ENCODE peak calls at places on chromosomes 13 and 19, in six cellular contexts. One of them, this sample, is unnamed.

GRCh38 chr19:42497492-42498226 is 30.6 kb downstream of the CEACAM1 start:
- DNase-seq in upper lobe of left lung: peak
- DNase-seq in endothelial cell: no peak
- DNase-seq in dermis microvascular lymphatic vessel endothelial cell: no peak
- DNase-seq in stimulated activated effector memory CD8-positive, alpha-beta T cell treated with anti-CD3 and anti-CD28 coated beads, Interleukin-12 subunit alpha, Interleukin-12 subunit beta, amount 100 ng/mL, for 72 hours: no peak
- DNase-seq in non-pigmented ciliary epithelial cell: no peak
- DNase-seq in this sample: no peak

GRCh38 chr13:20525601-20526544 is at the start of gene CRYL1:
- DNase-seq in upper lobe of left lung: peak
- DNase-seq in endothelial cell: peak
- DNase-seq in dermis microvascular lymphatic vessel endothelial cell: peak
- DNase-seq in stimulated activated effector memory CD8-positive, alpha-beta T cell treated with anti-CD3 and anti-CD28 coated beads, Interleukin-12 subunit alpha, Interleukin-12 subunit beta, amount 100 ng/mL, for 72 hours: peak
- DNase-seq in non-pigmented ciliary epithelial cell: no peak
- DNase-seq in this sample: peak

GRCh38 chr13:108095036-108095435 is 120.3 kb downstream of the LIG4 start:
- DNase-seq in upper lobe of left lung: no peak
- DNase-seq in endothelial cell: no peak
- DNase-seq in dermis microvascular lymphatic vessel endothelial cell: no peak
- DNase-seq in stimulated activated effector memory CD8-positive, alpha-beta T cell treated with anti-CD3 and anti-CD28 coated beads, Interleukin-12 subunit alpha, Interleukin-12 subunit beta, amount 100 ng/mL, for 72 hours: no peak
- DNase-seq in non-pigmented ciliary epithelial cell: no peak
- DNase-seq in this sample: no peak

GRCh38 chr13:47672245-47672975 is 328.7 kb downstream of the SUCLA2 start:
- DNase-seq in upper lobe of left lung: no peak
- DNase-seq in endothelial cell: no peak
- DNase-seq in dermis microvascular lymphatic vessel endothelial cell: no peak
- DNase-seq in stimulated activated effector memory CD8-positive, alpha-beta T cell treated with anti-CD3 and anti-CD28 coated beads, Interleukin-12 subunit alpha, Interleukin-12 subunit beta, amount 100 ng/mL, for 72 hours: no peak
- DNase-seq in non-pigmented ciliary epithelial cell: no peak
- DNase-seq in this sample: no peak

GRCh38 chr19:45442927-45443461 is 19.3 kb upstream of the ERCC1 start:
- DNase-seq in upper lobe of left lung: peak
- DNase-seq in endothelial cell: peak
- DNase-seq in dermis microvascular lymphatic vessel endothelial cell: no peak
- DNase-seq in stimulated activated effector memory CD8-positive, alpha-beta T cell treated with anti-CD3 and anti-CD28 coated beads, Interleukin-12 subunit alpha, Interleukin-12 subunit beta, amount 100 ng/mL, for 72 hours: no peak
- DNase-seq in non-pigmented ciliary epithelial cell: no peak
- DNase-seq in this sample: peak

GRCh38 chr13:39052944-39053343 is 14.7 kb downstream of the NHLRC3 start:
- DNase-seq in upper lobe of left lung: no peak
- DNase-seq in endothelial cell: no peak
- DNase-seq in dermis microvascular lymphatic vessel endothelial cell: no peak
- DNase-seq in stimulated activated effector memory CD8-positive, alpha-beta T cell treated with anti-CD3 and anti-CD28 coated beads, Interleukin-12 subunit alpha, Interleukin-12 subunit beta, amount 100 ng/mL, for 72 hours: no peak
- DNase-seq in non-pigmented ciliary epithelial cell: no peak
- DNase-seq in this sample: no peak

GRCh38 chr13:72820156-72820897 is 38.4 kb downstream of the PIBF1 start:
- DNase-seq in upper lobe of left lung: no peak
- DNase-seq in endothelial cell: no peak
- DNase-seq in dermis microvascular lymphatic vessel endothelial cell: no peak
- DNase-seq in stimulated activated effector memory CD8-positive, alpha-beta T cell treated with anti-CD3 and anti-CD28 coated beads, Interleukin-12 subunit alpha, Interleukin-12 subunit beta, amount 100 ng/mL, for 72 hours: no peak
- DNase-seq in non-pigmented ciliary epithelial cell: peak
- DNase-seq in this sample: no peak

GRCh38 chr19:48962029-48962848 is 2.9 kb upstream of the FTL start:
- DNase-seq in upper lobe of left lung: peak
- DNase-seq in endothelial cell: no peak
- DNase-seq in dermis microvascular lymphatic vessel endothelial cell: no peak
- DNase-seq in stimulated activated effector memory CD8-positive, alpha-beta T cell treated with anti-CD3 and anti-CD28 coated beads, Interleukin-12 subunit alpha, Interleukin-12 subunit beta, amount 100 ng/mL, for 72 hours: no peak
- DNase-seq in non-pigmented ciliary epithelial cell: no peak
- DNase-seq in this sample: no peak

GRCh38 chr19:8373867-8374813 is 10.2 kb downstream of the ANGPTL4 start:
- DNase-seq in upper lobe of left lung: no peak
- DNase-seq in endothelial cell: no peak
- DNase-seq in dermis microvascular lymphatic vessel endothelial cell: no peak
- DNase-seq in stimulated activated effector memory CD8-positive, alpha-beta T cell treated with anti-CD3 and anti-CD28 coated beads, Interleukin-12 subunit alpha, Interleukin-12 subunit beta, amount 100 ng/mL, for 72 hours: no peak
- DNase-seq in non-pigmented ciliary epithelial cell: no peak
- DNase-seq in this sample: no peak

GRCh38 chr13:20579193-20579592 is 12.2 kb downstream of the IFT88 start:
- DNase-seq in upper lobe of left lung: no peak
- DNase-seq in endothelial cell: no peak
- DNase-seq in dermis microvascular lymphatic vessel endothelial cell: no peak
- DNase-seq in stimulated activated effector memory CD8-positive, alpha-beta T cell treated with anti-CD3 and anti-CD28 coated beads, Interleukin-12 subunit alpha, Interleukin-12 subunit beta, amount 100 ng/mL, for 72 hours: no peak
- DNase-seq in non-pigmented ciliary epithelial cell: no peak
- DNase-seq in this sample: no peak

GRCh38 chr13:106151056-106151699 is 384.3 kb downstream of the EFNB2 start:
- DNase-seq in upper lobe of left lung: no peak
- DNase-seq in endothelial cell: no peak
- DNase-seq in dermis microvascular lymphatic vessel endothelial cell: no peak
- DNase-seq in stimulated activated effector memory CD8-positive, alpha-beta T cell treated with anti-CD3 and anti-CD28 coated beads, Interleukin-12 subunit alpha, Interleukin-12 subunit beta, amount 100 ng/mL, for 72 hours: no peak
- DNase-seq in non-pigmented ciliary epithelial cell: peak
- DNase-seq in this sample: no peak

GRCh38 chr19:49056101-49056901 is 1.2 kb downstream of the CGB7 start:
- DNase-seq in upper lobe of left lung: peak
- DNase-seq in endothelial cell: peak
- DNase-seq in dermis microvascular lymphatic vessel endothelial cell: no peak
- DNase-seq in stimulated activated effector memory CD8-positive, alpha-beta T cell treated with anti-CD3 and anti-CD28 coated beads, Interleukin-12 subunit alpha, Interleukin-12 subunit beta, amount 100 ng/mL, for 72 hours: peak
- DNase-seq in non-pigmented ciliary epithelial cell: no peak
- DNase-seq in this sample: peak

GRCh38 chr13:30792257-30793000 is 57.1 kb downstream of the ALOX5AP start:
- DNase-seq in upper lobe of left lung: peak
- DNase-seq in endothelial cell: no peak
- DNase-seq in dermis microvascular lymphatic vessel endothelial cell: peak
- DNase-seq in stimulated activated effector memory CD8-positive, alpha-beta T cell treated with anti-CD3 and anti-CD28 coated beads, Interleukin-12 subunit alpha, Interleukin-12 subunit beta, amount 100 ng/mL, for 72 hours: no peak
- DNase-seq in non-pigmented ciliary epithelial cell: peak
- DNase-seq in this sample: no peak

GRCh38 chr19:8558325-8558724 is 18.9 kb downstream of the MYO1F start:
- DNase-seq in upper lobe of left lung: no peak
- DNase-seq in endothelial cell: no peak
- DNase-seq in dermis microvascular lymphatic vessel endothelial cell: no peak
- DNase-seq in stimulated activated effector memory CD8-positive, alpha-beta T cell treated with anti-CD3 and anti-CD28 coated beads, Interleukin-12 subunit alpha, Interleukin-12 subunit beta, amount 100 ng/mL, for 72 hours: no peak
- DNase-seq in non-pigmented ciliary epithelial cell: no peak
- DNase-seq in this sample: no peak

GRCh38 chr19:54356444-54357056 is 8.2 kb downstream of the LAIR1 start:
- DNase-seq in upper lobe of left lung: no peak
- DNase-seq in endothelial cell: no peak
- DNase-seq in dermis microvascular lymphatic vessel endothelial cell: no peak
- DNase-seq in stimulated activated effector memory CD8-positive, alpha-beta T cell treated with anti-CD3 and anti-CD28 coated beads, Interleukin-12 subunit alpha, Interleukin-12 subunit beta, amount 100 ng/mL, for 72 hours: no peak
- DNase-seq in non-pigmented ciliary epithelial cell: no peak
- DNase-seq in this sample: no peak

GRCh38 chr13:80571346-80572307 is 230.7 kb upstream of the SPRY2 start:
- DNase-seq in upper lobe of left lung: no peak
- DNase-seq in endothelial cell: no peak
- DNase-seq in dermis microvascular lymphatic vessel endothelial cell: no peak
- DNase-seq in stimulated activated effector memory CD8-positive, alpha-beta T cell treated with anti-CD3 and anti-CD28 coated beads, Interleukin-12 subunit alpha, Interleukin-12 subunit beta, amount 100 ng/mL, for 72 hours: no peak
- DNase-seq in non-pigmented ciliary epithelial cell: no peak
- DNase-seq in this sample: no peak

GRCh38 chr13:106078191-106078590 is 457.3 kb downstream of the EFNB2 start:
- DNase-seq in upper lobe of left lung: no peak
- DNase-seq in endothelial cell: no peak
- DNase-seq in dermis microvascular lymphatic vessel endothelial cell: no peak
- DNase-seq in stimulated activated effector memory CD8-positive, alpha-beta T cell treated with anti-CD3 and anti-CD28 coated beads, Interleukin-12 subunit alpha, Interleukin-12 subunit beta, amount 100 ng/mL, for 72 hours: no peak
- DNase-seq in non-pigmented ciliary epithelial cell: peak
- DNase-seq in this sample: no peak

GRCh38 chr19:2478756-2479555 is 3.0 kb downstream of the GADD45B start:
- DNase-seq in upper lobe of left lung: peak
- DNase-seq in endothelial cell: no peak
- DNase-seq in dermis microvascular lymphatic vessel endothelial cell: peak
- DNase-seq in stimulated activated effector memory CD8-positive, alpha-beta T cell treated with anti-CD3 and anti-CD28 coated beads, Interleukin-12 subunit alpha, Interleukin-12 subunit beta, amount 100 ng/mL, for 72 hours: peak
- DNase-seq in non-pigmented ciliary epithelial cell: no peak
- DNase-seq in this sample: no peak

GRCh38 chr13:96034662-96035061 is 18.5 kb downstream of the UGGT2 start:
- DNase-seq in upper lobe of left lung: no peak
- DNase-seq in endothelial cell: no peak
- DNase-seq in dermis microvascular lymphatic vessel endothelial cell: no peak
- DNase-seq in stimulated activated effector memory CD8-positive, alpha-beta T cell treated with anti-CD3 and anti-CD28 coated beads, Interleukin-12 subunit alpha, Interleukin-12 subunit beta, amount 100 ng/mL, for 72 hours: no peak
- DNase-seq in non-pigmented ciliary epithelial cell: no peak
- DNase-seq in this sample: no peak

GRCh38 chr19:35205733-35206323 is 22.7 kb downstream of the FAM187B start:
- DNase-seq in upper lobe of left lung: no peak
- DNase-seq in endothelial cell: no peak
- DNase-seq in dermis microvascular lymphatic vessel endothelial cell: no peak
- DNase-seq in stimulated activated effector memory CD8-positive, alpha-beta T cell treated with anti-CD3 and anti-CD28 coated beads, Interleukin-12 subunit alpha, Interleukin-12 subunit beta, amount 100 ng/mL, for 72 hours: no peak
- DNase-seq in non-pigmented ciliary epithelial cell: no peak
- DNase-seq in this sample: no peak

GRCh38 chr13:44273991-44274810 is 99.4 kb upstream of the SERP2 start:
- DNase-seq in upper lobe of left lung: no peak
- DNase-seq in endothelial cell: no peak
- DNase-seq in dermis microvascular lymphatic vessel endothelial cell: peak
- DNase-seq in stimulated activated effector memory CD8-positive, alpha-beta T cell treated with anti-CD3 and anti-CD28 coated beads, Interleukin-12 subunit alpha, Interleukin-12 subunit beta, amount 100 ng/mL, for 72 hours: no peak
- DNase-seq in non-pigmented ciliary epithelial cell: no peak
- DNase-seq in this sample: no peak

GRCh38 chr19:41886761-41887710 is 4.1 kb downstream of the ARHGEF1 start:
- DNase-seq in upper lobe of left lung: no peak
- DNase-seq in endothelial cell: no peak
- DNase-seq in dermis microvascular lymphatic vessel endothelial cell: no peak
- DNase-seq in stimulated activated effector memory CD8-positive, alpha-beta T cell treated with anti-CD3 and anti-CD28 coated beads, Interleukin-12 subunit alpha, Interleukin-12 subunit beta, amount 100 ng/mL, for 72 hours: peak
- DNase-seq in non-pigmented ciliary epithelial cell: no peak
- DNase-seq in this sample: no peak

GRCh38 chr19:7716762-7717161 is 14.8 kb upstream of the FCER2 start:
- DNase-seq in upper lobe of left lung: no peak
- DNase-seq in endothelial cell: no peak
- DNase-seq in dermis microvascular lymphatic vessel endothelial cell: no peak
- DNase-seq in stimulated activated effector memory CD8-positive, alpha-beta T cell treated with anti-CD3 and anti-CD28 coated beads, Interleukin-12 subunit alpha, Interleukin-12 subunit beta, amount 100 ng/mL, for 72 hours: no peak
- DNase-seq in non-pigmented ciliary epithelial cell: no peak
- DNase-seq in this sample: no peak

GRCh38 chr19:46296722-46297431 is at the start of gene HIF3A:
- DNase-seq in upper lobe of left lung: peak
- DNase-seq in endothelial cell: peak
- DNase-seq in dermis microvascular lymphatic vessel endothelial cell: no peak
- DNase-seq in stimulated activated effector memory CD8-positive, alpha-beta T cell treated with anti-CD3 and anti-CD28 coated beads, Interleukin-12 subunit alpha, Interleukin-12 subunit beta, amount 100 ng/mL, for 72 hours: no peak
- DNase-seq in non-pigmented ciliary epithelial cell: peak
- DNase-seq in this sample: peak

GRCh38 chr19:38545596-38545995 is 72.2 kb downstream of the MAP4K1 start:
- DNase-seq in upper lobe of left lung: no peak
- DNase-seq in endothelial cell: no peak
- DNase-seq in dermis microvascular lymphatic vessel endothelial cell: no peak
- DNase-seq in stimulated activated effector memory CD8-positive, alpha-beta T cell treated with anti-CD3 and anti-CD28 coated beads, Interleukin-12 subunit alpha, Interleukin-12 subunit beta, amount 100 ng/mL, for 72 hours: no peak
- DNase-seq in non-pigmented ciliary epithelial cell: no peak
- DNase-seq in this sample: no peak

GRCh38 chr13:51950722-51951121 is 60.5 kb downstream of the ATP7B start:
- DNase-seq in upper lobe of left lung: no peak
- DNase-seq in endothelial cell: no peak
- DNase-seq in dermis microvascular lymphatic vessel endothelial cell: no peak
- DNase-seq in stimulated activated effector memory CD8-positive, alpha-beta T cell treated with anti-CD3 and anti-CD28 coated beads, Interleukin-12 subunit alpha, Interleukin-12 subunit beta, amount 100 ng/mL, for 72 hours: no peak
- DNase-seq in non-pigmented ciliary epithelial cell: no peak
- DNase-seq in this sample: no peak

This sample was measured in neural crest cell.